ENCODE peak calls at places on chromosomes 16 and 17, in seven cellular contexts. P, W, Y, A, N, L and M are unnamed samples.

GRCh38 chr17:10702574-10702973 is 5.2 kb downstream of the ADPRM start:
- DNase-seq in P (no peak), W (no peak), Y (no peak), A (no peak), N (no peak), L (no peak), M (peak; percentile 4)

GRCh38 chr17:77935121-77935571 is 23.4 kb upstream of the TNRC6C start:
- DNase-seq in P (no peak), W (no peak), Y (no peak), A (peak; percentile 46), N (no peak), L (no peak), M (peak; percentile 47)

GRCh38 chr17:78111012-78111726 is 17.4 kb downstream of the TMC6 start:
- DNase-seq in P (no peak), W (no peak), Y (no peak), A (no peak), N (no peak), L (no peak), M (no peak)

GRCh38 chr17:63696381-63696961 is 3.5 kb downstream of the LIMD2 start:
- DNase-seq in P (peak; percentile 55), W (peak; percentile 60), Y (no peak), A (peak; percentile 75), N (peak; percentile 20), L (peak; percentile 21), M (peak; percentile 90)

GRCh38 chr17:18040287-18040858 is 1.2 kb downstream of the GID4 start:
- DNase-seq in P (no peak), W (peak; percentile 35), Y (no peak), A (peak; percentile 43), N (no peak), L (no peak), M (no peak)

GRCh38 chr16:69761983-69762842 is at the start of gene WWP2:
- DNase-seq in P (peak; percentile 77), W (peak; percentile 87), Y (peak; percentile 94), A (peak; percentile 95), N (peak; percentile 89), L (peak; percentile 49), M (peak; percentile 91)

GRCh38 chr17:75077072-75077489 is 10.7 kb upstream of the SLC16A5 start:
- DNase-seq in P (no peak), W (no peak), Y (peak; percentile 48), A (no peak), N (no peak), L (no peak), M (peak; percentile 69)

GRCh38 chr17:15929941-15930340 is 15.0 kb upstream of the ADORA2B start:
- DNase-seq in P (no peak), W (no peak), Y (no peak), A (no peak), N (no peak), L (no peak), M (no peak)

GRCh38 chr17:81494984-81495383 is 17.6 kb downstream of the ACTG1 start:
- DNase-seq in P (peak; percentile 34), W (peak; percentile 48), Y (no peak), A (peak; percentile 10), N (no peak), L (no peak), M (no peak)

GRCh38 chr17:45791041-45791582 is 7.0 kb downstream of the CRHR1 start:
- DNase-seq in P (no peak), W (no peak), Y (no peak), A (no peak), N (no peak), L (no peak), M (no peak)

GRCh38 chr17:7830616-7831015 is 3.4 kb upstream of the KDM6B start:
- DNase-seq in P (no peak), W (no peak), Y (peak; percentile 3), A (no peak), N (no peak), L (no peak), M (no peak)

GRCh38 chr17:30956764-30957374 is 14.0 kb upstream of the RNF135 start:
- DNase-seq in P (no peak), W (peak; percentile 13), Y (no peak), A (peak; percentile 13), N (no peak), L (no peak), M (peak; percentile 45)

GRCh38 chr17:17324616-17325015 is 21.4 kb downstream of the NT5M start:
- DNase-seq in P (no peak), W (no peak), Y (no peak), A (no peak), N (no peak), L (no peak), M (no peak)

GRCh38 chr17:9937901-9938300 is 32.8 kb upstream of the RCVRN start:
- DNase-seq in P (no peak), W (no peak), Y (no peak), A (no peak), N (no peak), L (no peak), M (no peak)

GRCh38 chr17:77491921-77492445 is 351.2 kb downstream of the SEC14L1 start:
- DNase-seq in P (no peak), W (no peak), Y (no peak), A (no peak), N (peak; percentile 97), L (no peak), M (no peak)

GRCh38 chr16:11395008-11395948 is 50.0 kb downstream of the RMI2 start:
- DNase-seq in P (no peak), W (no peak), Y (peak; percentile 3), A (no peak), N (no peak), L (no peak), M (no peak)

GRCh38 chr17:43601280-43602050 is 55.3 kb upstream of the ETV4 start:
- DNase-seq in P (no peak), W (no peak), Y (no peak), A (no peak), N (no peak), L (no peak), M (no peak)

GRCh38 chr17:42438600-42439567 is 15.8 kb upstream of the CAVIN1 start:
- DNase-seq in P (no peak), W (peak; percentile 50), Y (no peak), A (no peak), N (peak; percentile 32), L (no peak), M (peak; percentile 69)

GRCh38 chr16:3878610-3879009 is 1.9 kb downstream of the CREBBP start:
- DNase-seq in P (no peak), W (peak; percentile 50), Y (no peak), A (no peak), N (no peak), L (no peak), M (no peak)

GRCh38 chr16:70494777-70495176 is 28.6 kb downstream of the COG4 start:
- DNase-seq in P (no peak), W (no peak), Y (no peak), A (no peak), N (no peak), L (no peak), M (no peak)

GRCh38 chr17:7383742-7384488 is 3.0 kb downstream of the TNK1 start:
- DNase-seq in P (no peak), W (peak; percentile 32), Y (peak; percentile 59), A (peak; percentile 91), N (peak; percentile 66), L (no peak), M (peak; percentile 91)

GRCh38 chr16:52071101-52071500 is 475.8 kb downstream of the TOX3 start:
- DNase-seq in P (no peak), W (no peak), Y (no peak), A (no peak), N (no peak), L (no peak), M (no peak)

DNA sequence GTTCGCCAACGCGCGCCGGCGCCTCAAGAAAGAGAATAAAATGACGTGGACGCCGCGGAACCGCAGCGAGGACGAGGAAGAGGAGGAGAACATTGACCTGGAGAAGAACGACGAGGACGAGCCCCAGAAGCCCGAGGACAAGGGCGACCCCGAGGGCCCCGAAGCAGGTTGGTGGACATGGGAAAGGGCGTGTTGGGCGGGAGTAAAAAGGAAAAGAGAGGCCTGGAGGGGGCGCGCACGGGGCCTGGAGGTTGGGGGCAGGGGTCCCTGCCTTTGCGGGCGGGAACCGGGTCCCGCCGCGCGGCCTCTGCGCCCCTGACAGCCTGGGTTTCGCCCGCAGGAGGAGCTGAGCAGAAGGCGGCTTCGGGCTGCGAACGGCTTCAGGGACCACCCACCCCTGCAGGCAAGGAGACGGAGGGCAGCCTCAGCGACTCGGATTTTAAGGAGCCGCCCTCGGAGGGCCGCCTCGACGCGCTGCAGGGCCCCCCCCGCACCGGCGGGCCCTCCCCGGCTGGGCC is 2.1 kb downstream of the IRX5 start:
- DNase-seq in P (no peak), W (peak; percentile 59), Y (no peak), A (peak; percentile 70), N (no peak), L (no peak), M (peak; percentile 69)
- TF ChIP-seq EZH2 in P (no peak), W (no peak), Y (peak; percentile 40), A (peak; percentile 65), N (no peak), L (no peak), M (peak; percentile 93)

DNA sequence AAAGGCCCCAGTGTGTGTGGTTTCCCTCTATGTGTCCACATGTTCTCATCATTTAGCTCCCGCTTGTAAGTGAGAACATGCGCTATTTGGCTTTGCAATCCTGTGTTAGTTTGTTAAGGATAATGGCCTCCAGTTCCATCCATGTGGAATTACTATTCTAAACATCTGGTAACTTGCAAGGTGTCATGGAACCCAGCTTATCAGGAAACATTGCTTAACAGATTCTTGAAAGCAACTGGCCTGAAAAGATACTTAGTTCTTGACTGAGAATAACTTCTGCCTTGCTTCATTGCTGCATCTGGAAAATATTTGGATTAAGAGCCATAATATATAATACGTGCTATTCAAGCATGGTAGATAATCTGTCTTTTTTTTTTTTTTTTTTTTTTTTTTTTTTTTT is 27.8 kb downstream of the PAFAH1B1 start:
- DNase-seq in P (no peak), W (no peak), Y (peak; percentile 12), A (no peak), N (no peak), L (no peak), M (no peak)
- H3K36me3 ChIP-seq in P (peaks cover 13% of the 10 kb centered on the region), W (peaks cover 8% of the 10 kb centered on the region), Y (no peaks in the 10 kb centered on the region), A (peaks cover 3% of the 10 kb centered on the region), N (no peaks in the 10 kb centered on the region), L (peaks cover 10% of the 10 kb centered on the region), M (no peaks in the 10 kb centered on the region)

DNA sequence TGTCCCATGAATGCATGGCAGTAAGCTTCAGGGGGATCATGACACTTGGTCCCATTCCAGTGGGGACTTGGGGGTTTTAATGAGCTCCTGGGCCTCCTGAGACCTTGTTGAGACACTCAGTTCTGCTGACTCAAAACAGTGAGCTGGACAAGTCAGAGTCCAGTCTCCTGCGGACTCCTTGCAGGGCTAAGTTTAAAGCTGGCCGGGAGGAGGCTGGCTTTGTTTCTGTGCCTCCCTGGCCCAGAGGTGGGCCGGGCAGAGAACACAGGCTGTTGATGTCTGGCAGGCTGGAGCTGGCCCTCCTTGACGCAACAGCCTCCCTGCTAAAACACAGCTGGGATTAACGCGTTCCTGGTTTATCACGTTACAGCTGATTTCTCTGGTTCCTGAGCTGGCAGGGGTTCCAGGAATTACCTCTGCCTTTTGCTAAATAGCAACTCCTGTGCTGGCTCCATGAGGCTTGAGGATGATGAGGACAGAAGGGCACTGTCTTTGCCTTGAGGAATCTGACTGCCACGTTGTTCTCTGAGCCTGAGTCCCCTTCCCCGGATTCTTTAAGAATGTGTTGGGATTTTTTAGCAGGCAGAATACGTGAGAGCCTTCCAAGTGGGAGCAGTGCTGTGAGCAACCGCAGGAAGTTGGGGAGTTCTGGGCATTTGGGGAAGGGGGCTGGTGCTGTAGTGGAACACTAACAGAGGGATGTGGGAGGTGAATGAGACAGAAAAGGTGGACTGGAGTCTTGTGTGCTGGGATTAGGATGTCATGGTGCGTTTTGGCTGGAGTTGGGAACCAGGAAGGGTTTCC is 2.0 kb downstream of the GPT2 start:
- DNase-seq in P (no peak), W (peak; percentile 7), Y (peak; percentile 72), A (peak; percentile 71), N (no peak), L (no peak), M (peak; percentile 41)
- TF ChIP-seq EZH2phosphoT487 in P (no peak), W (no peak), Y (no peak), A (no peak), N (no peak), L (no peak), M (no peak)

GRCh38 chr17:83199500-83200201 is 120.2 kb downstream of the METRNL start:
- DNase-seq in P (peak; percentile 24), W (peak; percentile 91), Y (no peak), A (no peak), N (peak; percentile 57), L (no peak), M (no peak)
- TF ChIP-seq EZH2 in P (no peak), W (no peak), Y (no peak), A (no peak), N (no peak), L (no peak), M (no peak)